ENCODE peak calls at places on chromosomes 2 and 18, in ten cellular contexts. F, E, T, X, L, W, S, U, J and B are unnamed samples.

GRCh38 chr2:20196053-20196880 is 28.7 kb downstream of the SDC1 start:
- DNase-seq in T (no peak), X (no peak), S (peak; percentile 83), J (no peak), E (no peak), U (no peak), F (no peak), W (no peak), L (no peak), B (peak; percentile 92)

GRCh38 chr2:209938906-209939305 is 63.5 kb upstream of the RPE start:
- DNase-seq in J (no peak), T (no peak), L (no peak), S (no peak), W (no peak), X (no peak), U (no peak), F (no peak), E (no peak), B (no peak)

GRCh38 chr2:205020673-205021072 is 475.4 kb downstream of the PARD3B start:
- DNase-seq in J (no peak), S (no peak), L (no peak), W (no peak), T (no peak), F (no peak), E (no peak), X (no peak), U (no peak), B (no peak)

GRCh38 chr18:60809937-60810336 is 437.4 kb upstream of the MC4R start:
- DNase-seq in F (no peak), T (no peak), S (no peak), U (no peak), X (no peak), E (no peak), J (no peak), L (no peak), W (no peak), B (no peak)

GRCh38 chr2:149732001-149732685 is 144.6 kb upstream of the MMADHC start:
- DNase-seq in J (no peak), X (no peak), W (no peak), E (no peak), L (no peak), T (no peak), U (peak; percentile 59), F (no peak), S (no peak), B (no peak)

GRCh38 chr18:21448301-21448700 is 152.2 kb downstream of the ESCO1 start:
- DNase-seq in L (no peak), J (no peak), S (no peak), E (no peak), W (no peak), F (no peak), X (no peak), T (no peak), U (no peak), B (no peak)

GRCh38 chr2:144669196-144669987 is 149.5 kb upstream of the ZEB2 start:
- DNase-seq in L (no peak), W (no peak), U (no peak), F (no peak), S (no peak), T (no peak), J (no peak), E (no peak), X (no peak), B (no peak)

GRCh38 chr2:134836986-134837385 is 1.4 kb upstream of the ACMSD start:
- DNase-seq in S (no peak), T (no peak), W (no peak), U (no peak), L (no peak), F (no peak), E (peak; percentile 50), J (no peak), X (no peak), B (no peak)

GRCh38 chr18:61435064-61435652 is 101.9 kb downstream of the CDH20 start:
- DNase-seq in U (no peak), W (no peak), F (no peak), L (peak; percentile 74), T (peak; percentile 52), J (peak; percentile 34), S (no peak), X (no peak), E (no peak), B (no peak)

GRCh38 chr2:16630463-16630862 is 35.2 kb downstream of the CYRIA start:
- DNase-seq in X (no peak), F (no peak), L (no peak), S (no peak), E (no peak), W (no peak), U (no peak), T (no peak), J (no peak), B (no peak)

GRCh38 chr2:16633632-16634430 is 31.8 kb downstream of the CYRIA start:
- DNase-seq in L (no peak), T (no peak), F (no peak), W (no peak), E (no peak), S (no peak), X (no peak), J (no peak), U (no peak), B (no peak)

GRCh38 chr2:16629770-16630169 is 35.9 kb downstream of the CYRIA start:
- DNase-seq in W (no peak), T (no peak), F (no peak), L (no peak), S (no peak), J (no peak), E (no peak), U (no peak), X (no peak), B (no peak)

GRCh38 chr2:16635796-16636699 is 29.6 kb downstream of the CYRIA start:
- DNase-seq in S (no peak), J (no peak), W (no peak), L (peak; percentile 7), T (no peak), X (no peak), U (no peak), E (no peak), F (no peak), B (no peak)

GRCh38 chr2:16632615-16633014 is 33.0 kb downstream of the CYRIA start:
- DNase-seq in J (no peak), L (peak; percentile 9), U (no peak), T (peak; percentile 53), S (no peak), X (no peak), F (no peak), W (no peak), E (no peak), B (no peak)
- H3K27ac ChIP-seq in J (no peak overlapping the region), L (no peak overlapping the region), U (no peak overlapping the region), T (no peak overlapping the region), S (no peak overlapping the region), X (no peak overlapping the region), F (no peak overlapping the region), W (no peak overlapping the region), E (no peak overlapping the region), B (no peak overlapping the region)

GRCh38 chr2:208384637-208385036 is 22.0 kb upstream of the PTH2R start:
- DNase-seq in W (no peak), J (no peak), T (no peak), S (no peak), E (no peak), X (no peak), F (no peak), L (no peak), U (no peak), B (no peak)
- H3K27me3 ChIP-seq in W (peaks cover 2% of the 10 kb centered on the region), J (no peaks in the 10 kb centered on the region), T (no peaks in the 10 kb centered on the region), S (no peaks in the 10 kb centered on the region), E (no peaks in the 10 kb centered on the region), X (no peaks in the 10 kb centered on the region), F (no peaks in the 10 kb centered on the region), L (no peaks in the 10 kb centered on the region), U (no peaks in the 10 kb centered on the region), B (no peaks in the 10 kb centered on the region)

DNA sequence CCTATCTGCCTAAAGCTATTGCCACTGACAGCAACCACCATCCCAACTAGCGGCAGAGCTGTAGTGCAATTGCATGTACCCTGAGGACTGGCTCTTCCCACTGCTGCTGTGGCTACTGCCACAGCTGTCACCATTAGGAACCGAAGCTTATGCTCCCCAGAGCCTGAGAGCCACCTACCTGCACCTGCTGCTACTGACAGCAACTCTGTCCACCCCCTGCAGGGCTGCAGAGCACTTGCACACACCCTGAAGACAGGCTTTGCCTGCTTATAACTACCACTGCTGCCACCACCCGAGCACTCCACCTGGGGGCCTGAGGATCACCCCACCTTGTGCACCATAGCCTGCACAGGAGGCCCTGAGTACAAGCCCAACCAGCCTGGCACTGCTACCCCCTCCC is 217.6 kb upstream of the FOSL2 start:
- DNase-seq in U (no peak), W (no peak), E (no peak), F (no peak), S (no peak), X (no peak), T (no peak), L (peak; percentile 29), J (no peak), B (no peak)
- TF ChIP-seq CTCF in U (no peak), W (no peak), E (no peak), F (no peak), S (no peak), X (no peak), T (no peak), L (peak; percentile 8), J (peak; percentile 13), B (no peak)

GRCh38 chr2:98759827-98760625 is 29.1 kb upstream of the MGAT4A start:
- DNase-seq in X (no peak), L (no peak), W (no peak), E (no peak), S (no peak), J (no peak), F (no peak), U (no peak), T (no peak), B (no peak)
- H3K27ac ChIP-seq in X (no peak overlapping the region), L (no peak overlapping the region), W (no peak overlapping the region), E (no peak overlapping the region), S (no peak overlapping the region), J (no peak overlapping the region), F (no peak overlapping the region), U (no peak overlapping the region), T (no peak overlapping the region), B (no peak overlapping the region)

DNA sequence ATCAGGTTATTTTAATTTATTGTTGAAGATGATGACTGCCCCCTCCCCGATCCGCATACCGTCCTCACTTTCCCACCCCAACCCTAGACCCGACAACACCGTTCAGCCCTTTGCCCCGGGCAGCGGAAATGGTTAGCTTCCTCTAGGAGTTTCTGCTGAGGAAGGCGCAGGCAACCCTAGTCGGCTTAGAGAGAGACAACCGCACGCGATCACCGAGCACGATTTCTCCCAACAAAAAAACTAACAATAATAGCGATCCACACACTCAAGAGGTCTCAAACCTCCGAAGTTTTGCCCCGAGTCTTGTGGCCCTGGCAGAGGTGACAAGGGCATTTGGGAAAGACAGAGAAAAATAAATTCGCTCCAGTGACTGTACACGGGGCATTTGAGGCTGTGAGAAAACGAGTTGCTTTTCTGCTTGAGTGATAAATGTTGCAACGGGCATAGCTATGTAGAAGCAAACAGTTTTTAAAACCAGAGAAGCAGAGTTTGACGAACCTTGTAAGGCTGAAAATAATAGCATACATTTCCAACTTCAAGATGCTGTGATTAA is 11.2 kb upstream of the SIX3 start:
- DNase-seq in U (no peak), F (no peak), T (peak; percentile 68), L (peak; percentile 78), S (no peak), E (no peak), X (peak; percentile 51), J (peak; percentile 77), W (no peak), B (no peak)
- H3K27me3 ChIP-seq in U (peaks cover 73% of the 10 kb centered on the region), F (peaks cover 99% of the 10 kb centered on the region), T (peaks cover 100% of the 10 kb centered on the region), L (peaks cover 100% of the 10 kb centered on the region), S (peaks cover 71% of the 10 kb centered on the region), E (peaks cover 90% of the 10 kb centered on the region), X (peaks cover 5% of the 10 kb centered on the region), J (peaks cover 82% of the 10 kb centered on the region), W (peaks cover 19% of the 10 kb centered on the region), B (peaks cover 66% of the 10 kb centered on the region)

GRCh38 chr2:7672027-7672684 is 754.9 kb downstream of the RNF144A start:
- DNase-seq in T (peak; percentile 83), W (peak; percentile 23), F (no peak), U (no peak), S (no peak), J (peak; percentile 91), E (peak; percentile 4), X (no peak), L (peak; percentile 93), B (no peak)
- TF ChIP-seq CTCF in T (peak; percentile 98), W (peak; percentile 61), F (no peak), U (peak; percentile 53), S (peak; percentile 39), J (peak; percentile 96), E (peak; percentile 60), X (peak; percentile 16), L (peak; percentile 92), B (peak; percentile 49)